ENCODE peak calls at places on chromosome 11, in nine cellular contexts. K is pancreas; L is posterior cingulate gyrus; I is uterus; E is fibroblast of villous mesenchyme; G is activated effector memory CD4-positive, alpha-beta T cell treated with anti-CD3 and anti-CD28 coated beads, Interleukin-2, amount 50 U/mL, for 16 hours; T is Kasumi-1; X is PC-9; B is AG04450. M is an unnamed sample.

GRCh38 chr11:20162824-20163777 is 2.8 kb upstream of the DBX1 start:
- DNase-seq in K (no peak), E (peak; percentile 10), T (no peak), G (no peak), L (no peak), X (no peak), B (no peak), I (no peak), M (no peak)

GRCh38 chr11:106424111-106424510 is 346.6 kb downstream of the AASDHPPT start:
- DNase-seq in E (peak; percentile 37), I (no peak), K (no peak), L (no peak), X (peak; percentile 6), B (peak; percentile 50), G (no peak), T (no peak), M (no peak)

GRCh38 chr11:55942785-55943392 is 6.7 kb upstream of the OR5I1 start:
- DNase-seq in T (peak; percentile 71), I (no peak), B (no peak), E (peak; percentile 33), L (no peak), G (no peak), X (no peak), K (no peak), M (peak; percentile 72)

GRCh38 chr11:14089690-14090462 is 127.4 kb downstream of the SPON1 start:
- DNase-seq in G (no peak), B (no peak), L (no peak), I (no peak), T (no peak), X (no peak), K (no peak), E (no peak), M (no peak)

GRCh38 chr11:20467458-20468185 is 80.1 kb downstream of the PRMT3 start:
- DNase-seq in K (no peak), G (no peak), L (no peak), B (no peak), I (no peak), T (no peak), X (no peak), E (no peak), M (no peak)

GRCh38 chr11:36564376-36565032 is 3.3 kb upstream of the RAG1 start:
- DNase-seq in X (peak; percentile 24), E (peak; percentile 65), G (peak; percentile 68), L (peak; percentile 84), T (peak; percentile 87), B (peak; percentile 11), I (peak; percentile 31), K (no peak), M (peak; percentile 85)

GRCh38 chr11:57728829-57729228 is 12.5 kb upstream of the SELENOH start:
- DNase-seq in L (no peak), K (no peak), I (no peak), G (no peak), X (no peak), T (no peak), B (no peak), E (no peak), M (no peak)

GRCh38 chr11:114192841-114193389 is 103.3 kb upstream of the NNMT start:
- DNase-seq in L (no peak), T (no peak), I (no peak), K (no peak), X (no peak), G (no peak), E (peak; percentile 78), B (no peak), M (peak; percentile 17)

GRCh38 chr11:118885319-118885718 is 1.6 kb downstream of the CXCR5 start:
- DNase-seq in L (no peak), T (no peak), E (no peak), I (no peak), X (no peak), K (no peak), B (no peak), G (no peak), M (no peak)

GRCh38 chr11:93614111-93614784 is 47.2 kb upstream of the CEP295 start:
- DNase-seq in G (no peak), T (peak; percentile 41), B (no peak), E (no peak), L (no peak), I (no peak), K (no peak), X (no peak), M (peak; percentile 10)

M was measured in OCI-M1.